ENCODE peak calls at places on chromosomes 3 and 15, in seven cellular contexts. R is ACHN, M is KBM-7, T is NCI-H510A, V is mammary epithelial cell, B is GM03348, Q is dorsolateral prefrontal cortex. P is an unnamed sample.

GRCh38 chr3:195269375-195270078 is 1.4 kb downstream of the XXYLT1 start:
- DNase-seq in B (no peak), T (no peak), Q (no peak), M (peak), R (no peak), V (no peak), P (no peak)

GRCh38 chr3:44421280-44421679 is 56.2 kb downstream of the ZNF445 start:
- DNase-seq in V (no peak), B (no peak), M (no peak), T (no peak), Q (no peak), R (no peak), P (no peak)

GRCh38 chr15:44536298-44536961 is 517 bp upstream of the EIF3J start:
- DNase-seq in Q (peak), B (peak), R (peak), M (no peak), T (no peak), V (peak), P (peak)

GRCh38 chr3:188431553-188431952 is 277.6 kb downstream of the LPP start:
- DNase-seq in Q (no peak), M (no peak), V (peak), B (peak), R (no peak), T (no peak), P (peak)

GRCh38 chr15:33021806-33022389 is 172.6 kb downstream of the FMN1 start:
- DNase-seq in B (peak), V (peak), R (peak), T (no peak), Q (no peak), M (peak), P (peak)

GRCh38 chr3:134054231-134054630 is 24.5 kb upstream of the SLCO2A1 start:
- DNase-seq in M (no peak), V (no peak), R (no peak), B (no peak), Q (peak), T (no peak), P (peak)

GRCh38 chr15:66072616-66073361 is 180.8 kb downstream of the MEGF11 start:
- DNase-seq in V (no peak), R (no peak), M (no peak), B (no peak), Q (peak), T (no peak), P (no peak)

GRCh38 chr15:74786659-74787165 is 4.8 kb downstream of the CSK start:
- DNase-seq in V (no peak), Q (no peak), R (no peak), M (no peak), T (no peak), B (no peak), P (no peak)

GRCh38 chr3:58722526-58722925 is 56.0 kb upstream of the FAM3D start:
- DNase-seq in T (no peak), V (no peak), Q (no peak), B (no peak), M (no peak), R (no peak), P (no peak)

GRCh38 chr15:66981746-66982145 is 83.7 kb upstream of the SMAD3 start:
- DNase-seq in R (no peak), V (no peak), T (no peak), Q (no peak), M (no peak), B (no peak), P (no peak)

GRCh38 chr3:96959902-96960596 is 145.7 kb downstream of the EPHA6 start:
- DNase-seq in B (no peak), Q (no peak), T (no peak), V (peak), M (no peak), R (peak), P (peak)